ENCODE peak calls at places on chromosomes 4 and X, in seven cellular contexts. B is PC-3, J is suprapubic skin, H is upper lobe of right lung, N is fibroblast of lung, Q is ascending aorta, W is lung. T is an unnamed sample. For H3K27me3, the result is how much of the 10 kb centered on the place peaks cover.

GRCh38 chr4:71635094-71635493 is 148.8 kb downstream of the GC start:
- DNase-seq in J (no peak), W (no peak), Q (no peak), B (no peak), N (no peak), H (no peak), T (no peak)

GRCh38 chr4:187387709-187388108 is 607.9 kb upstream of the ZFP42 start:
- DNase-seq in N (peak), B (peak), Q (no peak), H (no peak), W (no peak), J (no peak), T (no peak)

GRCh38 chr4:18689308-18689915 is 667.9 kb upstream of the LCORL start:
- DNase-seq in B (peak), Q (no peak), J (no peak), W (peak), H (no peak), N (peak), T (peak)

GRCh38 chrX:56795309-56795868 is 66.3 kb downstream of the NBDY start:
- DNase-seq in Q (no peak), H (peak), J (peak), W (no peak), N (no peak), B (no peak), T (no peak)

GRCh38 chr4:71231073-71231752 is 107.6 kb upstream of the SLC4A4 start:
- DNase-seq in W (peak), Q (peak), N (peak), J (peak), H (peak), B (no peak), T (no peak)

GRCh38 chrX:23003121-23003520 is 3.4 kb downstream of the DDX53 start:
- DNase-seq in B (peak), H (no peak), W (no peak), Q (no peak), N (peak), J (no peak), T (no peak)

GRCh38 chrX:30489323-30489722 is 88.2 kb downstream of the TASL start:
- DNase-seq in W (no peak), B (peak), N (no peak), H (no peak), J (no peak), Q (no peak), T (no peak)

GRCh38 chr4:54487491-54487890 is 170.3 kb upstream of the KIT start:
- DNase-seq in B (no peak), H (no peak), Q (no peak), W (no peak), N (peak), J (no peak), T (no peak)

GRCh38 chr4:125382995-125383394 is 68.2 kb downstream of the FAT4 start:
- DNase-seq in N (peak), W (no peak), J (no peak), H (no peak), Q (no peak), B (no peak), T (no peak)

GRCh38 chr4:114754616-114755015 is 156.0 kb downstream of the UGT8 start:
- DNase-seq in N (no peak), B (no peak), W (no peak), J (no peak), Q (no peak), H (no peak), T (no peak)

GRCh38 chrX:24259544-24260240 is 54.2 kb downstream of the SUPT20HL2 start:
- DNase-seq in B (peak), H (no peak), W (no peak), N (peak), Q (no peak), J (no peak), T (peak)

GRCh38 chrX:55702611-55703010 is 14.9 kb upstream of the RRAGB start:
- DNase-seq in N (no peak), H (no peak), B (no peak), J (no peak), W (no peak), Q (no peak), T (no peak)

GRCh38 chr4:178577933-178578332 is 1135.7 kb upstream of the AGA start:
- DNase-seq in B (peak), W (no peak), Q (no peak), N (no peak), J (no peak), H (no peak), T (no peak)
- TF ChIP-seq CTCF in B (peak), W (no peak), Q (no peak), N (no peak), J (no peak), H (no peak), T (peak)

GRCh38 chrX:34509394-34509793 is 147.7 kb downstream of the TMEM47 start:
- DNase-seq in B (no peak), J (no peak), H (no peak), W (no peak), N (no peak), Q (no peak), T (no peak)
- H3K27me3 ChIP-seq in B (under half), J (under half), H (under half), W (under half), N (under half), Q (under half), T (under half)

DNA sequence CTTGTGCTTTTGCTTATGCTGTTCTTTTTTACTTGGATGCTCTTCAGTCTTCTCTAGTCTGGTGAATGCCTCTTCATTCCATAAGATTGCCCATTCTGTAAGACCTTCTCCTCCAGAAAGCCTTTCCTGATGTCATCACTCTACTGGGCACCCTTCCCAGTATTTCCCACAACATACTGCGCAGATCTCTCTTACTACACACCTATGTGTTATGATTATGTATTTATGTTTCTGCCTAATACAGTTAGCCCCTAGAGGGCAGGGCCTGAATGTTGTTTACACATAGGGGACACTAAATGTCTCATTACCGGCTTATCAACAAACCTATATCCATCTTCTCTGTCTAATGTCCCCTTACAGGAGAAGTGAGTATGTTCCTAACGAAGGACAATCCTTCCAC is 21.1 kb downstream of the AIFM1 start:
- DNase-seq in H (no peak), Q (no peak), N (peak), J (no peak), W (no peak), B (peak), T (no peak)
- TF ChIP-seq CTCF in H (no peak), Q (no peak), N (no peak), J (no peak), W (no peak), B (peak), T (no peak)

GRCh38 chrX:131226591-131226990 is 62.5 kb downstream of the IGSF1 start:
- DNase-seq in J (no peak), B (no peak), Q (no peak), N (no peak), H (no peak), W (no peak), T (no peak)
- H3K27me3 ChIP-seq in J (under half), B (under half), Q (under half), N (under half), H (under half), W (under half), T (under half)

GRCh38 chrX:994780-995179 is 217.7 kb downstream of the CRLF2 start:
- DNase-seq in N (no peak), H (no peak), B (no peak), J (no peak), W (no peak), Q (no peak), T (no peak)

GRCh38 chrX:1002611-1003010 is 209.8 kb downstream of the CRLF2 start:
- DNase-seq in W (no peak), B (no peak), N (no peak), H (peak), Q (no peak), J (no peak), T (no peak)

DNA sequence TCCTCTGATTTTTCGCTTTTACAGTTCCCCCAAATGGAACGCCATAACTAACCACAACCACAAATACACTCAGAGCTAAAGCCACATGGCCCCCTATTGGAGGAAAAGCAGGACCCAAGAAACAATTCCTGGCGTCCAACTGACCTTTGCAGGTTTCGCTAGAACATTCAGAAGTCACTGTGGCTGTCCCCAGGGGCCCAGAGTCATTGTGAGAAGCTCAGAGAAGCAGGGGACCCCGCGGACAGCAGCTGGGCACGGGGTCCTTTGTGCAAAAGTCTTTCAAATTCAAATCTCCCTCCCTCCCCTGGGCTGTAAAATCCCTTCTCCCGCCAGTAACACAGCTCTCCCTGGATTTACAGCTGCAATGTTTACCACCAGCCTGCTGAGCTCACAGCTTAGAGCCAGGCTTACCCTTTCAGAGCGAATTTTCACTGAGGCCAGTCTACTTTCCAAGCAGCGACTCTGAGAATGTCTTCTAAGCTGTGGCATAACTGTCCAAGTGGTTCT is 214.8 kb downstream of the CRLF2 start:
- DNase-seq in Q (no peak), B (no peak), J (no peak), W (no peak), N (no peak), H (peak), T (no peak)
- TF ChIP-seq CTCF in Q (no peak), B (no peak), J (no peak), W (no peak), N (no peak), H (no peak), T (no peak)

GRCh38 chrX:45347877-45348675 is 147.4 kb upstream of the DIPK2B start:
- DNase-seq in Q (no peak), B (peak), W (no peak), N (peak), J (no peak), H (no peak), T (no peak)

DNA sequence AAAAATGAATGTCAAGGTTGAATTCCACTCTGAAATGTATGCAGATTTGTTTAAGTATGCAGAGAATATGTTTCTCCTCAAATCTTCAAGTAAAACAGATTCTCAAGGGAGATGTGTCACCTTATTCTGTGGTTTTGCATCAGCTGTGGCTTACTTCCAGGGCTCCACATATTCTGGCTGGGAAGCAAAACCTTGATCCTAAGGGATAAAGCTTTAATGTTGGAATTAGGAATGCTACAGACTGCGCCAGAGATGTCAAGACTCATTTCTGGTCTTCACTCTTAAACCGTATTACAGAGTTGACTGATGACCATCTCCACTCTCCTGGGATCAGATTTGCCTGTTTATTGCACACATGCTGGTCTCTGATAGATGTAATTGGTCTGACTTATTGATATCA is 143.9 kb upstream of the DIPK2B start:
- DNase-seq in N (peak), H (no peak), Q (no peak), B (peak), W (no peak), J (no peak), T (no peak)
- H3K27me3 ChIP-seq in N (under half), H (under half), Q (under half), B (under half), W (under half), J (under half), T (under half)